ENCODE peak calls at places on chromosome 9, in eight cellular contexts. One of them, this sample, is unnamed.

GRCh38 chr9:130624154-130624553 is 40.2 kb upstream of the PRDM12 start:
- DNase-seq in activated T-helper 2 cell treated with anti-CD3 and anti-CD28 coated beads, Interferon-gamma antibody, Interleukin-2, Interleukin-4, amounts not matched to agents 10 μg/mL and 5 μg/mL and 100 μg/mL, durations not matched to agents 14 hours and 24 hours and 36 hours: no peak
- DNase-seq in endothelial cell: no peak
- DNase-seq in stimulated activated CD4-positive, alpha-beta T cell treated with anti-CD3 and anti-CD28 coated beads, Interleukin-4, amount 100 ng/mL, for 1 hour: no peak
- DNase-seq in activated CD4-positive, alpha-beta T cell treated with anti-CD3 and anti-CD28 coated beads for 4 hours: no peak
- DNase-seq in mammary epithelial cell: no peak
- DNase-seq in MM.1S: no peak
- DNase-seq in cardiac fibroblast: no peak
- DNase-seq in this sample: no peak

GRCh38 chr9:87545858-87546257 is 48.2 kb downstream of the DAPK1 start:
- DNase-seq in MM.1S: no peak
- DNase-seq in cardiac fibroblast: peak; percentile 71
- DNase-seq in activated T-helper 2 cell treated with anti-CD3 and anti-CD28 coated beads, Interferon-gamma antibody, Interleukin-2, Interleukin-4, amounts not matched to agents 10 μg/mL and 5 μg/mL and 100 μg/mL, durations not matched to agents 14 hours and 24 hours and 36 hours: no peak
- DNase-seq in stimulated activated CD4-positive, alpha-beta T cell treated with anti-CD3 and anti-CD28 coated beads, Interleukin-4, amount 100 ng/mL, for 1 hour: no peak
- DNase-seq in mammary epithelial cell: peak; percentile 35
- DNase-seq in activated CD4-positive, alpha-beta T cell treated with anti-CD3 and anti-CD28 coated beads for 4 hours: no peak
- DNase-seq in endothelial cell: no peak
- DNase-seq in this sample: no peak

GRCh38 chr9:101458955-101459631 is 23.5 kb upstream of the ALDOB start:
- DNase-seq in stimulated activated CD4-positive, alpha-beta T cell treated with anti-CD3 and anti-CD28 coated beads, Interleukin-4, amount 100 ng/mL, for 1 hour: no peak
- DNase-seq in activated T-helper 2 cell treated with anti-CD3 and anti-CD28 coated beads, Interferon-gamma antibody, Interleukin-2, Interleukin-4, amounts not matched to agents 10 μg/mL and 5 μg/mL and 100 μg/mL, durations not matched to agents 14 hours and 24 hours and 36 hours: no peak
- DNase-seq in MM.1S: peak; percentile 85
- DNase-seq in cardiac fibroblast: peak; percentile 84
- DNase-seq in activated CD4-positive, alpha-beta T cell treated with anti-CD3 and anti-CD28 coated beads for 4 hours: no peak
- DNase-seq in mammary epithelial cell: peak; percentile 68
- DNase-seq in endothelial cell: peak; percentile 36
- DNase-seq in this sample: no peak

GRCh38 chr9:76654575-76654974 is 109.7 kb upstream of the PCA3 start:
- DNase-seq in MM.1S: no peak
- DNase-seq in endothelial cell: no peak
- DNase-seq in mammary epithelial cell: peak; percentile 86
- DNase-seq in activated CD4-positive, alpha-beta T cell treated with anti-CD3 and anti-CD28 coated beads for 4 hours: no peak
- DNase-seq in cardiac fibroblast: peak; percentile 98
- DNase-seq in activated T-helper 2 cell treated with anti-CD3 and anti-CD28 coated beads, Interferon-gamma antibody, Interleukin-2, Interleukin-4, amounts not matched to agents 10 μg/mL and 5 μg/mL and 100 μg/mL, durations not matched to agents 14 hours and 24 hours and 36 hours: no peak
- DNase-seq in stimulated activated CD4-positive, alpha-beta T cell treated with anti-CD3 and anti-CD28 coated beads, Interleukin-4, amount 100 ng/mL, for 1 hour: no peak
- DNase-seq in this sample: no peak

GRCh38 chr9:15191358-15191757 is 115.7 kb downstream of the TTC39B start:
- DNase-seq in activated T-helper 2 cell treated with anti-CD3 and anti-CD28 coated beads, Interferon-gamma antibody, Interleukin-2, Interleukin-4, amounts not matched to agents 10 μg/mL and 5 μg/mL and 100 μg/mL, durations not matched to agents 14 hours and 24 hours and 36 hours: no peak
- DNase-seq in stimulated activated CD4-positive, alpha-beta T cell treated with anti-CD3 and anti-CD28 coated beads, Interleukin-4, amount 100 ng/mL, for 1 hour: no peak
- DNase-seq in endothelial cell: no peak
- DNase-seq in mammary epithelial cell: no peak
- DNase-seq in cardiac fibroblast: no peak
- DNase-seq in MM.1S: peak; percentile 19
- DNase-seq in activated CD4-positive, alpha-beta T cell treated with anti-CD3 and anti-CD28 coated beads for 4 hours: no peak
- DNase-seq in this sample: no peak

GRCh38 chr9:126615251-126615790 is 1.6 kb downstream of the LMX1B start:
- DNase-seq in MM.1S: no peak
- DNase-seq in mammary epithelial cell: peak; percentile 70
- DNase-seq in stimulated activated CD4-positive, alpha-beta T cell treated with anti-CD3 and anti-CD28 coated beads, Interleukin-4, amount 100 ng/mL, for 1 hour: no peak
- DNase-seq in endothelial cell: peak; percentile 51
- DNase-seq in cardiac fibroblast: no peak
- DNase-seq in activated CD4-positive, alpha-beta T cell treated with anti-CD3 and anti-CD28 coated beads for 4 hours: no peak
- DNase-seq in activated T-helper 2 cell treated with anti-CD3 and anti-CD28 coated beads, Interferon-gamma antibody, Interleukin-2, Interleukin-4, amounts not matched to agents 10 μg/mL and 5 μg/mL and 100 μg/mL, durations not matched to agents 14 hours and 24 hours and 36 hours: peak; percentile 40
- DNase-seq in this sample: no peak

GRCh38 chr9:124479371-124479770 is 27.8 kb downstream of the NR5A1 start:
- DNase-seq in activated T-helper 2 cell treated with anti-CD3 and anti-CD28 coated beads, Interferon-gamma antibody, Interleukin-2, Interleukin-4, amounts not matched to agents 10 μg/mL and 5 μg/mL and 100 μg/mL, durations not matched to agents 14 hours and 24 hours and 36 hours: no peak
- DNase-seq in cardiac fibroblast: no peak
- DNase-seq in stimulated activated CD4-positive, alpha-beta T cell treated with anti-CD3 and anti-CD28 coated beads, Interleukin-4, amount 100 ng/mL, for 1 hour: no peak
- DNase-seq in MM.1S: no peak
- DNase-seq in mammary epithelial cell: no peak
- DNase-seq in endothelial cell: no peak
- DNase-seq in activated CD4-positive, alpha-beta T cell treated with anti-CD3 and anti-CD28 coated beads for 4 hours: no peak
- DNase-seq in this sample: no peak

GRCh38 chr9:110146371-110146770 is 61.6 kb downstream of the C9orf152 start:
- DNase-seq in stimulated activated CD4-positive, alpha-beta T cell treated with anti-CD3 and anti-CD28 coated beads, Interleukin-4, amount 100 ng/mL, for 1 hour: no peak
- DNase-seq in endothelial cell: no peak
- DNase-seq in mammary epithelial cell: no peak
- DNase-seq in activated CD4-positive, alpha-beta T cell treated with anti-CD3 and anti-CD28 coated beads for 4 hours: no peak
- DNase-seq in activated T-helper 2 cell treated with anti-CD3 and anti-CD28 coated beads, Interferon-gamma antibody, Interleukin-2, Interleukin-4, amounts not matched to agents 10 μg/mL and 5 μg/mL and 100 μg/mL, durations not matched to agents 14 hours and 24 hours and 36 hours: no peak
- DNase-seq in MM.1S: no peak
- DNase-seq in cardiac fibroblast: no peak
- DNase-seq in this sample: no peak

GRCh38 chr9:109117856-109118801 is 1.6 kb downstream of the TMEM245 start:
- DNase-seq in cardiac fibroblast: peak; percentile 93
- DNase-seq in stimulated activated CD4-positive, alpha-beta T cell treated with anti-CD3 and anti-CD28 coated beads, Interleukin-4, amount 100 ng/mL, for 1 hour: peak; percentile 39
- DNase-seq in MM.1S: no peak
- DNase-seq in endothelial cell: no peak
- DNase-seq in activated T-helper 2 cell treated with anti-CD3 and anti-CD28 coated beads, Interferon-gamma antibody, Interleukin-2, Interleukin-4, amounts not matched to agents 10 μg/mL and 5 μg/mL and 100 μg/mL, durations not matched to agents 14 hours and 24 hours and 36 hours: peak; percentile 50
- DNase-seq in mammary epithelial cell: peak; percentile 79
- DNase-seq in activated CD4-positive, alpha-beta T cell treated with anti-CD3 and anti-CD28 coated beads for 4 hours: peak; percentile 47
- DNase-seq in this sample: peak; percentile 83

GRCh38 chr9:127140181-127140580 is 17.7 kb upstream of the ANGPTL2 start:
- DNase-seq in cardiac fibroblast: no peak
- DNase-seq in mammary epithelial cell: no peak
- DNase-seq in stimulated activated CD4-positive, alpha-beta T cell treated with anti-CD3 and anti-CD28 coated beads, Interleukin-4, amount 100 ng/mL, for 1 hour: no peak
- DNase-seq in endothelial cell: no peak
- DNase-seq in MM.1S: no peak
- DNase-seq in activated T-helper 2 cell treated with anti-CD3 and anti-CD28 coated beads, Interferon-gamma antibody, Interleukin-2, Interleukin-4, amounts not matched to agents 10 μg/mL and 5 μg/mL and 100 μg/mL, durations not matched to agents 14 hours and 24 hours and 36 hours: no peak
- DNase-seq in activated CD4-positive, alpha-beta T cell treated with anti-CD3 and anti-CD28 coated beads for 4 hours: no peak
- DNase-seq in this sample: peak; percentile 39

This sample was measured in activated effector memory CD4-positive, alpha-beta T cell treated with anti-CD3 and anti-CD28 coated beads, Interleukin-2, amount 50 U/mL, for 16 hours.